ENCODE peak calls at places on chromosomes 3 and 15, in nine cellular contexts. I is mammary epithelial cell; M is esophagus muscularis mucosa; F is mesendoderm; J is naive thymus-derived CD4-positive, alpha-beta T cell; P is CD8-positive, alpha-beta memory T cell; N is choroid plexus epithelial cell; C is PC-3; D is fibroblast of pulmonary artery. U is an unnamed sample.

GRCh38 chr3:158532099-158532734 is 38.8 kb upstream of the MLF1 start:
- DNase-seq in I (peak; percentile 24), P (no peak), F (peak; percentile 39), C (peak; percentile 53), M (no peak), N (peak; percentile 79), D (peak; percentile 82), J (no peak), U (peak; percentile 40)

GRCh38 chr3:8618950-8619349 is 25.6 kb downstream of the SSUH2 start:
- DNase-seq in C (no peak), P (no peak), I (no peak), N (no peak), F (no peak), M (no peak), D (no peak), J (no peak), U (no peak)

GRCh38 chr15:62946940-62947339 is 95.6 kb upstream of the TPM1 start:
- DNase-seq in N (no peak), C (no peak), D (no peak), F (no peak), P (no peak), I (no peak), M (no peak), J (no peak), U (no peak)

GRCh38 chr3:45187597-45188210 is 38.4 kb downstream of the TMEM158 start:
- DNase-seq in P (no peak), N (no peak), J (no peak), M (no peak), I (peak; percentile 70), F (no peak), C (no peak), D (no peak), U (no peak)

GRCh38 chr3:107643038-107643883 is 120.5 kb downstream of the BBX start:
- DNase-seq in I (no peak), F (peak; percentile 74), J (no peak), M (no peak), P (no peak), D (no peak), N (peak; percentile 37), C (peak; percentile 31), U (no peak)

GRCh38 chr3:127706785-127707351 is 34.1 kb downstream of the ABTB1 start:
- DNase-seq in M (no peak), F (no peak), D (no peak), N (no peak), J (no peak), C (no peak), P (no peak), I (no peak), U (no peak)

GRCh38 chr3:169871129-169871886 is 1.6 kb upstream of the LRRC31 start:
- DNase-seq in I (peak; percentile 51), P (no peak), D (no peak), F (no peak), N (no peak), M (no peak), J (no peak), C (peak; percentile 43), U (no peak)

GRCh38 chr3:150747909-150748568 is 14.9 kb downstream of the SIAH2 start:
- DNase-seq in M (no peak), N (no peak), J (no peak), C (peak; percentile 11), P (no peak), D (no peak), I (no peak), F (no peak), U (no peak)

GRCh38 chr15:100733088-100733487 is 130.7 kb downstream of the ASB7 start:
- DNase-seq in F (peak; percentile 87), M (peak; percentile 77), I (peak; percentile 39), P (no peak), D (peak; percentile 62), J (no peak), C (peak; percentile 65), N (peak; percentile 45), U (no peak)

GRCh38 chr15:31393441-31394091 is 66.9 kb downstream of the KLF13 start:
- DNase-seq in F (no peak), J (peak; percentile 26), M (peak; percentile 89), N (peak; percentile 61), P (no peak), C (no peak), D (no peak), I (no peak), U (no peak)

GRCh38 chr15:71806452-71806931 is 3.9 kb upstream of the NR2E3 start:
- DNase-seq in N (peak; percentile 66), F (peak; percentile 82), C (peak; percentile 48), P (no peak), J (no peak), M (no peak), D (peak; percentile 47), I (peak; percentile 25), U (peak; percentile 69)

GRCh38 chr3:140472621-140473020 is 205.2 kb upstream of the TRIM42 start:
- DNase-seq in N (no peak), C (peak; percentile 19), J (no peak), F (no peak), D (no peak), M (no peak), P (no peak), I (no peak), U (peak; percentile 18)

GRCh38 chr15:71296032-71296686 is 180.9 kb downstream of the THSD4 start:
- DNase-seq in N (peak; percentile 93), C (peak; percentile 94), M (no peak), P (no peak), D (peak; percentile 84), F (no peak), J (no peak), I (peak; percentile 93), U (peak; percentile 70)

GRCh38 chr3:158107508-158108095 is 1.4 kb upstream of the SHOX2 start:
- DNase-seq in C (no peak), N (no peak), D (no peak), I (no peak), M (no peak), F (no peak), P (no peak), J (no peak), U (no peak)

GRCh38 chr15:39586387-39587171 is 5.7 kb downstream of the THBS1 start:
- DNase-seq in F (no peak), M (no peak), N (peak; percentile 85), I (peak; percentile 66), C (peak; percentile 26), D (peak; percentile 79), P (no peak), J (no peak), U (peak; percentile 78)

GRCh38 chr3:129596194-129597086 is 10.0 kb downstream of the PLXND1 start:
- DNase-seq in N (peak; percentile 88), J (no peak), D (peak; percentile 98), F (peak; percentile 79), I (no peak), C (no peak), M (no peak), P (no peak), U (peak; percentile 94)

DNA sequence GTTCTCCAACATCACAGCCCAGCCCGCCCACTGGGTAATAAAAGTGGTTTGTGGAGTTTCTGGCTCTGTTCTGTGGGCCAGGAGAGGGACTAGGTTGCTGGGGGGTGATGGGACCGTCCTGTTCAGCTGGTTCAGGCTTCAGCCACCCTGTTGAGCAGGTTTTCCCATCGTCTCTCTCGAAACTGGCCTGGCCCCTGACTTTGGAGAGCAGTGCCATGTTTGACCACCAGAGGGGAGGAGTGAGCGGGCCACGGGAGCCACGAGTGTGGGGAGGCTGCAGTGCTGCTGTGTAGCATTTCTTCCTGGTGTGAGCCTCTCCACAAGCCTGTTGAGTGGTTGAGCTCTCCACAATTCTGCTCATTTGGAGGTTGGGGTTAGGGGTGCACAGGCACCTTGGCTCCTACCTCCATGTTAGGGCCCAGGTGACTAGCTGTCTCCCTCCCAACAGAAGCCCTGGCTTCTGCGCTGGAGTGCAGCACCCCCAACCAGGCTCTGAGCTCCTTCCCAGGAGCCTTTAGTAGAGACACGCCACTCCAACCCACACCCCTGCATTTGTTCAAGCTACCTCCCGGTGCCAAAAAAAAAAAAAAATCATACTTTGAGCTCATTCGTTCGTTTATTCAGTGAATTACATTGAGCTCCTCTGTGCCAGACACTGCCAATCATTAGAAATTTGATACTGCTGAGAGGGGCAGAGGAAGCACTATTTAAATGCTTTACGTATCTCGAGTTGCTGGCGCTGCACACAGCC is 13.9 kb downstream of the SPINT1 start:
- DNase-seq in P (peak; percentile 66), D (peak; percentile 73), M (peak; percentile 95), N (peak; percentile 75), F (peak; percentile 85), C (peak; percentile 97), I (peak; percentile 79), J (peak; percentile 88), U (peak; percentile 60)
- H3K4me3 ChIP-seq in P (no peak overlapping the region), D (no peak overlapping the region), M (no peak overlapping the region), N (no peak overlapping the region), F (no peak overlapping the region), C (no peak overlapping the region), I (no peak overlapping the region), J (no peak overlapping the region), U (no peak overlapping the region)

GRCh38 chr3:14812196-14812785 is 6.5 kb upstream of the FGD5 start:
- DNase-seq in N (no peak), C (no peak), F (no peak), M (no peak), J (no peak), I (no peak), P (no peak), D (no peak), U (no peak)

GRCh38 chr3:14810795-14811661 is 7.7 kb upstream of the FGD5 start:
- DNase-seq in M (no peak), D (no peak), C (no peak), J (no peak), F (peak; percentile 58), I (no peak), P (no peak), N (no peak), U (no peak)

GRCh38 chr3:14814473-14814872 is 4.3 kb upstream of the FGD5 start:
- DNase-seq in N (no peak), F (peak; percentile 37), M (no peak), I (no peak), D (no peak), J (no peak), C (no peak), P (no peak), U (no peak)

GRCh38 chr3:14810070-14810732 is 8.6 kb upstream of the FGD5 start:
- DNase-seq in J (no peak), F (peak; percentile 59), I (no peak), D (peak; percentile 21), M (no peak), P (no peak), N (no peak), C (no peak), U (no peak)

GRCh38 chr3:14811733-14812132 is 7.0 kb upstream of the FGD5 start:
- DNase-seq in N (no peak), J (no peak), P (no peak), C (no peak), I (no peak), M (no peak), D (peak; percentile 6), F (peak; percentile 33), U (no peak)
- H3K4me3 ChIP-seq in N (no peak overlapping the region), J (no peak overlapping the region), P (no peak overlapping the region), C (no peak overlapping the region), I (no peak overlapping the region), M (peak overlapping the region; percentile 62), D (peak overlapping the region; percentile 39), F (peak overlapping the region; percentile 55), U (no peak overlapping the region)

GRCh38 chr3:109224333-109224732 is 87.8 kb downstream of the C3orf85 start:
- DNase-seq in M (no peak), C (peak; percentile 52), N (no peak), F (peak; percentile 66), J (no peak), I (no peak), P (no peak), D (no peak), U (no peak)
- H3K4me3 ChIP-seq in M (no peak overlapping the region), C (no peak overlapping the region), N (no peak overlapping the region), F (no peak overlapping the region), J (no peak overlapping the region), I (no peak overlapping the region), P (no peak overlapping the region), D (no peak overlapping the region), U (no peak overlapping the region)

GRCh38 chr3:181298421-181298820 is 308.9 kb upstream of the DNAJC19 start:
- DNase-seq in N (no peak), M (no peak), P (no peak), I (peak; percentile 51), D (no peak), J (no peak), C (no peak), F (no peak), U (no peak)
- H3K4me3 ChIP-seq in N (no peak overlapping the region), M (no peak overlapping the region), P (no peak overlapping the region), I (no peak overlapping the region), D (no peak overlapping the region), J (no peak overlapping the region), C (no peak overlapping the region), F (no peak overlapping the region), U (no peak overlapping the region)

U was measured in brain microvascular endothelial cell.